ENCODE peak calls at places on chromosome 2, in six cellular contexts. One of them, this sample, is unnamed. For H3K4me1 and H3K27me3, the result is how much of the 10 kb centered on the place peaks cover.

GRCh38 chr2:192814376-192814775 is 619.6 kb upstream of the TMEFF2 start:
- DNase-seq in mesendoderm: no peak
- DNase-seq in hepatocyte: no peak
- DNase-seq in GM23338: no peak
- DNase-seq in HCT116: no peak
- DNase-seq in tibial nerve: no peak
- DNase-seq in this sample: peak

GRCh38 chr2:204871246-204871953 is 326.1 kb downstream of the PARD3B start:
- DNase-seq in HCT116: no peak
- DNase-seq in tibial nerve: no peak
- DNase-seq in hepatocyte: peak
- DNase-seq in GM23338: peak
- DNase-seq in mesendoderm: peak
- DNase-seq in this sample: no peak

GRCh38 chr2:159461076-159461475 is 155.3 kb downstream of the BAZ2B start:
- DNase-seq in tibial nerve: no peak
- DNase-seq in HCT116: no peak
- DNase-seq in mesendoderm: no peak
- DNase-seq in GM23338: no peak
- DNase-seq in hepatocyte: no peak
- DNase-seq in this sample: no peak

GRCh38 chr2:18971069-18971378 is 381.7 kb upstream of the NT5C1B start:
- DNase-seq in HCT116: no peak
- DNase-seq in mesendoderm: no peak
- DNase-seq in tibial nerve: no peak
- DNase-seq in GM23338: no peak
- DNase-seq in hepatocyte: no peak
- DNase-seq in this sample: no peak

GRCh38 chr2:237270556-237270955 is 143.4 kb downstream of the COL6A3 start:
- DNase-seq in HCT116: no peak
- DNase-seq in hepatocyte: no peak
- DNase-seq in tibial nerve: no peak
- DNase-seq in mesendoderm: no peak
- DNase-seq in GM23338: no peak
- DNase-seq in this sample: no peak

GRCh38 chr2:2740238-2740775 is 409.2 kb upstream of the MYT1L start:
- DNase-seq in tibial nerve: no peak
- DNase-seq in HCT116: no peak
- DNase-seq in GM23338: no peak
- DNase-seq in hepatocyte: no peak
- DNase-seq in mesendoderm: no peak
- DNase-seq in this sample: no peak

GRCh38 chr2:236289766-236290462 is 25.7 kb upstream of the ASB18 start:
- DNase-seq in tibial nerve: no peak
- DNase-seq in mesendoderm: no peak
- DNase-seq in HCT116: no peak
- DNase-seq in hepatocyte: no peak
- DNase-seq in GM23338: no peak
- DNase-seq in this sample: no peak

GRCh38 chr2:75565523-75566449 is 5.0 kb upstream of the EVA1A start:
- DNase-seq in tibial nerve: no peak
- DNase-seq in mesendoderm: no peak
- DNase-seq in GM23338: no peak
- DNase-seq in hepatocyte: no peak
- DNase-seq in HCT116: no peak
- DNase-seq in this sample: no peak

GRCh38 chr2:127619901-127620705 is 25.9 kb upstream of the GPR17 start:
- DNase-seq in GM23338: no peak
- DNase-seq in mesendoderm: no peak
- DNase-seq in HCT116: no peak
- DNase-seq in hepatocyte: peak
- DNase-seq in tibial nerve: peak
- DNase-seq in this sample: no peak

GRCh38 chr2:160014227-160014626 is 48.2 kb downstream of the PLA2R1 start:
- DNase-seq in HCT116: no peak
- DNase-seq in tibial nerve: no peak
- DNase-seq in GM23338: peak
- DNase-seq in mesendoderm: no peak
- DNase-seq in hepatocyte: no peak
- DNase-seq in this sample: no peak

GRCh38 chr2:64644240-64645013 is 9.3 kb downstream of the SERTAD2 start:
- DNase-seq in tibial nerve: peak
- DNase-seq in HCT116: peak
- DNase-seq in hepatocyte: peak
- DNase-seq in mesendoderm: peak
- DNase-seq in GM23338: peak
- DNase-seq in this sample: no peak

GRCh38 chr2:217789736-217790181 is 213.0 kb downstream of the TNS1 start:
- DNase-seq in GM23338: peak
- DNase-seq in HCT116: no peak
- DNase-seq in tibial nerve: no peak
- DNase-seq in mesendoderm: peak
- DNase-seq in hepatocyte: no peak
- DNase-seq in this sample: no peak

GRCh38 chr2:26696352-26696816 is 3.9 kb downstream of the KCNK3 start:
- DNase-seq in HCT116: peak
- DNase-seq in tibial nerve: no peak
- DNase-seq in hepatocyte: peak
- DNase-seq in GM23338: no peak
- DNase-seq in mesendoderm: peak
- DNase-seq in this sample: peak

GRCh38 chr2:138536302-138536701 is 34.7 kb downstream of the SPOPL start:
- DNase-seq in tibial nerve: no peak
- DNase-seq in GM23338: peak
- DNase-seq in HCT116: no peak
- DNase-seq in hepatocyte: no peak
- DNase-seq in mesendoderm: peak
- DNase-seq in this sample: peak

GRCh38 chr2:146624429-146624828 is 1220.4 kb upstream of the ACVR2A start:
- DNase-seq in tibial nerve: no peak
- DNase-seq in HCT116: no peak
- DNase-seq in hepatocyte: no peak
- DNase-seq in mesendoderm: no peak
- DNase-seq in GM23338: no peak
- DNase-seq in this sample: no peak

GRCh38 chr2:241666627-241667400 is 19.8 kb downstream of the DTYMK start:
- DNase-seq in GM23338: peak
- DNase-seq in mesendoderm: peak
- DNase-seq in hepatocyte: peak
- DNase-seq in tibial nerve: no peak
- DNase-seq in HCT116: no peak
- DNase-seq in this sample: no peak

GRCh38 chr2:49914281-49914680 is 760.0 kb upstream of the FSHR start:
- DNase-seq in mesendoderm: peak
- DNase-seq in hepatocyte: peak
- DNase-seq in tibial nerve: no peak
- DNase-seq in GM23338: no peak
- DNase-seq in HCT116: no peak
- DNase-seq in this sample: peak

GRCh38 chr2:16031848-16032159 is 91.5 kb downstream of the MYCN start:
- DNase-seq in hepatocyte: no peak
- DNase-seq in tibial nerve: no peak
- DNase-seq in GM23338: no peak
- DNase-seq in mesendoderm: no peak
- DNase-seq in HCT116: no peak
- DNase-seq in this sample: no peak

GRCh38 chr2:45857848-45858520 is 206.5 kb downstream of the PRKCE start:
- DNase-seq in GM23338: no peak
- DNase-seq in tibial nerve: no peak
- DNase-seq in hepatocyte: no peak
- DNase-seq in HCT116: no peak
- DNase-seq in mesendoderm: no peak
- DNase-seq in this sample: no peak

DNA sequence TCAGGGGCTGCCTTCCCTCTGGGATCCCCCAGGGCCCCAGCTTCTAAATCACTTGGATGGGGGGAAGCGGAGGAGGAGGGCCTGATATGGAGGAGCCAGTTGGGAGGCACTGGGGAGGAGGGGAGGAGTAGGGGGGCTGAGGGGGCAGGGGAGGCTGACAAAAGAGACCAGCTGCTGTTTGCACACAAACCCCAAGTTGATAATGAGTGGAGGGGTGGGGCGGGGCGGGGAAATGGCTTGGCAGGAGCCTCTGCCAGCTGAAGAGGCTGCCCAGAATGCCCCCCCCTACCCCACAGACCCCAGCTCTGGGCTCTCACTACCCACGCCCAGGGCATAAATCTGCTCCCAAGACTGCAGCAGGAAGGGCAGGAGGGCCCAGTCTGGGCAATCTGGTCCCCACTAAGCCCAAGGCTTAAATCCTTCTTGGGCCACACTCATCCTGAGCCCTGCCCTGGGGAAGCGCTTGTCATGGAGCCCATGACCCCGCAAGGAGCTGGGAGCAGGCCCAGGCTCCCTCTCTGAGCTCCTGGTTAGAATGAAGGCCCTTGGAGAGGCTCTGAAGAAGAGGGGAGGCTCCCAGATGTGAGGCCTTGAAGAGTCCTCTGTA is 24.9 kb upstream of the PTMA start:
- DNase-seq in HCT116: no peak
- DNase-seq in GM23338: no peak
- DNase-seq in hepatocyte: no peak
- DNase-seq in mesendoderm: no peak
- DNase-seq in tibial nerve: no peak
- DNase-seq in this sample: no peak
- H3K4me1 ChIP-seq in HCT116: under half
- H3K4me1 ChIP-seq in GM23338: under half
- H3K4me1 ChIP-seq in hepatocyte: under half
- H3K4me1 ChIP-seq in mesendoderm: under half
- H3K4me1 ChIP-seq in tibial nerve: under half
- H3K4me1 ChIP-seq in this sample: under half

DNA sequence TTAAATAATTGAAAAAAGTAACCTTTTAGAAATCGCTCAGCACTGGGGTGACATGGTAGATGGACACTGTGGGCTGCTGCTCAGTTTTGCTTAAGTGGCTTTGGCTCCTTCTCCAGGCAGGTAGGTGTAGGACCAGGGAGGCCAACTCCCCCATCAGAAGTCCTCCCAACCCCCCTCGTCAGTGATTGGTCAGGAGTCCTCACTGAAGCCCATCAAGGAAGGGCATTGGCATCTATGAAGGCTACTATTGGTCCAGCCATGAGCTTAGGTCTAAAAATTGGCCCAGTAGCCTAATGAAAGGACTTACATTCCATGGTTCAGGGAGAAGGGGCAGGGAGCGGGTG is 34.7 kb downstream of the ST3GAL5 start:
- DNase-seq in mesendoderm: no peak
- DNase-seq in GM23338: no peak
- DNase-seq in HCT116: no peak
- DNase-seq in hepatocyte: no peak
- DNase-seq in tibial nerve: no peak
- DNase-seq in this sample: no peak
- H3K27ac ChIP-seq in mesendoderm: no peak
- H3K27ac ChIP-seq in GM23338: no peak
- H3K27ac ChIP-seq in HCT116: no peak
- H3K27ac ChIP-seq in hepatocyte: no peak
- H3K27ac ChIP-seq in tibial nerve: peak
- H3K27ac ChIP-seq in this sample: no peak

GRCh38 chr2:170713280-170714155 is 1.6 kb upstream of the SP5 start:
- DNase-seq in tibial nerve: no peak
- DNase-seq in hepatocyte: peak
- DNase-seq in GM23338: peak
- DNase-seq in mesendoderm: peak
- DNase-seq in HCT116: no peak
- DNase-seq in this sample: no peak

GRCh38 chr2:170711196-170711773 is 3.9 kb upstream of the SP5 start:
- DNase-seq in GM23338: peak
- DNase-seq in tibial nerve: no peak
- DNase-seq in HCT116: no peak
- DNase-seq in hepatocyte: no peak
- DNase-seq in mesendoderm: peak
- DNase-seq in this sample: no peak

GRCh38 chr2:170712653-170713279 is 2.4 kb upstream of the SP5 start:
- DNase-seq in HCT116: no peak
- DNase-seq in mesendoderm: peak
- DNase-seq in hepatocyte: no peak
- DNase-seq in GM23338: peak
- DNase-seq in tibial nerve: no peak
- DNase-seq in this sample: no peak

GRCh38 chr2:170710609-170710979 is 4.5 kb upstream of the SP5 start:
- DNase-seq in HCT116: no peak
- DNase-seq in hepatocyte: no peak
- DNase-seq in tibial nerve: no peak
- DNase-seq in mesendoderm: no peak
- DNase-seq in GM23338: no peak
- DNase-seq in this sample: no peak

DNA sequence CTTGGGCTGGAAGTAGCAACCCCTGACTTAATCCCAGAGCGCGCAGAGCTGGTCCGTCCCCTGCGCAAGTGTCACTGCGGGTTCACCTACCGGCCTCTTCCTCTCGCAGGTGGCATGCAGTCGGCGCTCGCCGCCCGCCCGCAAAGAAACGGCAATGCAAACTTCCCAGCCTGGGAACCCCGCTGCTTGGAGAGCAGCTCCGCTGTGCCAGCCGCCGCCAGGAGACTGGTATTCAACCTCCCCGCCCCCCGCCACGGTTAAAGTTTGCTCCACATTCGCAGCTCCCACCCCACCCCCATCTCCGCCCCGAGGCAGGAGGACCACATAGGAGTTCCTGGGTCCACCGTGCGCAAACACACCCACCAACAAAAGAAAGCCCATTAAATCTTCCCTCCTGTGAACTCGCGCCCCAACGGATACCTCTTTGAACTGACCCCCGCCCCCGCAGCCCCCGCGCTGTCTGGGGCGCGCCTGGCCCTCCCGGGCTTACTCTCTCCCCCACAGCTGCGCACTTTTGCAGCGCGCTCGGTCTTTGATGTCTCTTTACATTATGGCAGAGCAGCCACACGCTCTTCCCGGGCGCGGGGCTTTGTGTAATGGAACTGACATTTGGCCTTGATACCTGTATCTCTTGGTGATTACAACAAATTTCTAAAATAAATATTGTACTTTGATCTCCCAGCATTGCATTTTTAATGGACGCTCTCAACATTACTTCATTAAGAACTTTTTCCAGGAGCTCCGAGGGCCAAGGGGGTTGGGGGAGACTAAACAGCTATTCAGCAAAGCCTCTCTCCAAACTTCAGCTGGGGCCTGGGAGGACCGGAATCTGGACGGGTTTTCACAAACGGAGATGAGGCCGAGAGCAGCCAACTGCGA is 3.1 kb upstream of the SP5 start:
- DNase-seq in HCT116: no peak
- DNase-seq in tibial nerve: no peak
- DNase-seq in GM23338: peak
- DNase-seq in mesendoderm: peak
- DNase-seq in hepatocyte: peak
- DNase-seq in this sample: no peak
- H3K27me3 ChIP-seq in HCT116: under half
- H3K27me3 ChIP-seq in tibial nerve: half or more
- H3K27me3 ChIP-seq in GM23338: half or more
- H3K27me3 ChIP-seq in mesendoderm: under half
- H3K27me3 ChIP-seq in hepatocyte: half or more
- H3K27me3 ChIP-seq in this sample: half or more

DNA sequence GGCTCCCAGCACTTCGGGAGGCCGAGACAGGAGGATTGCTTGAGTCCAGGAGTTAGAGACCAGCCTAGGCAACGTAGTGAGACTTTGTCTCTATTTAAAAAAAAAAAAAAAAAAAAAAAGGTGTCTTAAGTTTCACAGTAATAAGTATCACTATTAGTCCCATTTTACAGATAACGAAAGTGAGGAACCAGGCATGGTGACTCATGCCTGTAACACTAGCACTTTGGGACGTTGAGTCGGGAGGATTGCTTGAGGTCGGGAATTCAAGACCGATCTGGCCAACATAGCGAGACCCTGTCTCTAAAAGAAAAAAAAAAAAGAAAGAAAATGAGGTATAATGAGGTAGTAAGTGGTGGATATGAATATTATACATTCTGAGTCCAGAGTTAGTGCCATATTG is 2.5 kb downstream of the KCNJ13 start:
- DNase-seq in mesendoderm: no peak
- DNase-seq in HCT116: no peak
- DNase-seq in hepatocyte: no peak
- DNase-seq in GM23338: no peak
- DNase-seq in tibial nerve: no peak
- DNase-seq in this sample: no peak
- H3K4me1 ChIP-seq in mesendoderm: under half
- H3K4me1 ChIP-seq in HCT116: under half
- H3K4me1 ChIP-seq in hepatocyte: under half
- H3K4me1 ChIP-seq in GM23338: under half
- H3K4me1 ChIP-seq in tibial nerve: under half
- H3K4me1 ChIP-seq in this sample: under half

This sample was measured in foreskin keratinocyte.